ENCODE peak calls at places on chromosomes 1 and 21, in seven cellular contexts. One of them, this sample, is unnamed.

GRCh38 chr1:217096200-217096599 is 373.0 kb upstream of the ESRRG start:
- DNase-seq in heart left ventricle: no peak
- DNase-seq in Peyer's patch: no peak
- DNase-seq in transverse colon: no peak
- DNase-seq in stomach: no peak
- DNase-seq in adrenal gland: no peak
- DNase-seq in H1: no peak
- DNase-seq in this sample: no peak

GRCh38 chr1:224637936-224638335 is 21.8 kb downstream of the CNIH3 start:
- DNase-seq in heart left ventricle: no peak
- DNase-seq in Peyer's patch: no peak
- DNase-seq in transverse colon: no peak
- DNase-seq in stomach: no peak
- DNase-seq in adrenal gland: no peak
- DNase-seq in H1: no peak
- DNase-seq in this sample: no peak

GRCh38 chr1:24322636-24323177 is 3.5 kb downstream of the GRHL3 start:
- DNase-seq in heart left ventricle: no peak
- DNase-seq in Peyer's patch: no peak
- DNase-seq in transverse colon: no peak
- DNase-seq in stomach: no peak
- DNase-seq in adrenal gland: no peak
- DNase-seq in H1: peak
- DNase-seq in this sample: no peak

GRCh38 chr1:20228314-20228713 is 42.0 kb upstream of the PLA2G2C start:
- DNase-seq in heart left ventricle: no peak
- DNase-seq in Peyer's patch: no peak
- DNase-seq in transverse colon: no peak
- DNase-seq in stomach: no peak
- DNase-seq in adrenal gland: no peak
- DNase-seq in H1: no peak
- DNase-seq in this sample: no peak

GRCh38 chr1:23936481-23937176 is 23.0 kb upstream of the PNRC2 start:
- DNase-seq in heart left ventricle: no peak
- DNase-seq in Peyer's patch: no peak
- DNase-seq in transverse colon: no peak
- DNase-seq in stomach: no peak
- DNase-seq in adrenal gland: no peak
- DNase-seq in H1: peak
- DNase-seq in this sample: no peak

GRCh38 chr1:203283597-203283996 is 21.7 kb upstream of the BTG2 start:
- DNase-seq in heart left ventricle: no peak
- DNase-seq in Peyer's patch: no peak
- DNase-seq in transverse colon: no peak
- DNase-seq in stomach: no peak
- DNase-seq in adrenal gland: no peak
- DNase-seq in H1: no peak
- DNase-seq in this sample: no peak

GRCh38 chr1:211281322-211282022 is 22.3 kb downstream of the RCOR3 start:
- DNase-seq in heart left ventricle: no peak
- DNase-seq in Peyer's patch: no peak
- DNase-seq in transverse colon: no peak
- DNase-seq in stomach: no peak
- DNase-seq in adrenal gland: no peak
- DNase-seq in H1: no peak
- DNase-seq in this sample: no peak

GRCh38 chr1:11806307-11806936 is 431 bp downstream of the CLCN6 start:
- DNase-seq in heart left ventricle: peak
- DNase-seq in Peyer's patch: no peak
- DNase-seq in transverse colon: no peak
- DNase-seq in stomach: no peak
- DNase-seq in adrenal gland: peak
- DNase-seq in H1: no peak
- DNase-seq in this sample: no peak

GRCh38 chr1:61255324-61255703 is 173.0 kb downstream of the NFIA start:
- DNase-seq in heart left ventricle: no peak
- DNase-seq in Peyer's patch: no peak
- DNase-seq in transverse colon: no peak
- DNase-seq in stomach: no peak
- DNase-seq in adrenal gland: no peak
- DNase-seq in H1: no peak
- DNase-seq in this sample: no peak

GRCh38 chr21:33231526-33231925 is 1.8 kb downstream of the IFNAR2 start:
- DNase-seq in heart left ventricle: no peak
- DNase-seq in Peyer's patch: no peak
- DNase-seq in transverse colon: no peak
- DNase-seq in stomach: no peak
- DNase-seq in adrenal gland: no peak
- DNase-seq in H1: no peak
- DNase-seq in this sample: no peak

GRCh38 chr1:163176797-163177196 is 25.9 kb downstream of the RGS5 start:
- DNase-seq in heart left ventricle: no peak
- DNase-seq in Peyer's patch: no peak
- DNase-seq in transverse colon: no peak
- DNase-seq in stomach: no peak
- DNase-seq in adrenal gland: no peak
- DNase-seq in H1: no peak
- DNase-seq in this sample: no peak

GRCh38 chr1:216847385-216848036 is 124.3 kb upstream of the ESRRG start:
- DNase-seq in heart left ventricle: no peak
- DNase-seq in Peyer's patch: no peak
- DNase-seq in transverse colon: no peak
- DNase-seq in stomach: no peak
- DNase-seq in adrenal gland: no peak
- DNase-seq in H1: no peak
- DNase-seq in this sample: no peak

GRCh38 chr21:38048241-38048640 is 132.0 kb upstream of the KCNJ6 start:
- DNase-seq in heart left ventricle: no peak
- DNase-seq in Peyer's patch: no peak
- DNase-seq in transverse colon: no peak
- DNase-seq in stomach: no peak
- DNase-seq in adrenal gland: no peak
- DNase-seq in H1: no peak
- DNase-seq in this sample: no peak

GRCh38 chr1:46446646-46447498 is 42.8 kb upstream of the DMBX1 start:
- DNase-seq in heart left ventricle: peak
- DNase-seq in Peyer's patch: peak
- DNase-seq in transverse colon: peak
- DNase-seq in stomach: peak
- DNase-seq in adrenal gland: peak
- DNase-seq in H1: peak
- DNase-seq in this sample: peak

GRCh38 chr1:30451532-30452125 is 271.8 kb downstream of the MATN1 start:
- DNase-seq in heart left ventricle: no peak
- DNase-seq in Peyer's patch: no peak
- DNase-seq in transverse colon: no peak
- DNase-seq in stomach: no peak
- DNase-seq in adrenal gland: no peak
- DNase-seq in H1: peak
- DNase-seq in this sample: no peak

GRCh38 chr1:69090170-69090569 is 477.6 kb upstream of the LRRC7 start:
- DNase-seq in heart left ventricle: no peak
- DNase-seq in Peyer's patch: no peak
- DNase-seq in transverse colon: no peak
- DNase-seq in stomach: no peak
- DNase-seq in adrenal gland: no peak
- DNase-seq in H1: no peak
- DNase-seq in this sample: no peak

GRCh38 chr1:58062635-58063034 is 483.9 kb downstream of the OMA1 start:
- DNase-seq in heart left ventricle: no peak
- DNase-seq in Peyer's patch: no peak
- DNase-seq in transverse colon: no peak
- DNase-seq in stomach: no peak
- DNase-seq in adrenal gland: no peak
- DNase-seq in H1: no peak
- DNase-seq in this sample: no peak

GRCh38 chr1:23865543-23865930 is 2.6 kb downstream of the FUCA1 start:
- DNase-seq in heart left ventricle: peak
- DNase-seq in Peyer's patch: no peak
- DNase-seq in transverse colon: peak
- DNase-seq in stomach: peak
- DNase-seq in adrenal gland: no peak
- DNase-seq in H1: no peak
- DNase-seq in this sample: peak

DNA sequence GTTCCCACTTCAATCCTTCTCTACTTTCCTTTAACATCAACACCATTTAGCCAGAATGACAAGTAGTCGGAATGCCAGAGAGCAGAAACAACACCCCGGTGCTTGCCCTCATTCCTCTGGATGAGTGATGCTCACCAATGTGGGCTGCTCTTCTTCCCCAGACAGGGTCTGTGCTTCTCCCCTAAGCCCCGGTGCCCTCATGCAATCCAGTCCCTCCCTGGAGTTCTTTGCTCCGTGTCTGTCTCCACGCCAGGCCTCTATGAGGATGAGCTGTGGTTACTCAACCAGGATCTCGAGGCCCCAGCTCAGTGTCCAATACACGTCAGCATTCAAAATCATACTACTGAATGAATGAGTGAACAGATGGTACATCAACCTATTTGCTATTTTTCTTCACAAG is 29.7 kb upstream of the PDE9A start:
- DNase-seq in heart left ventricle: no peak
- DNase-seq in Peyer's patch: no peak
- DNase-seq in transverse colon: no peak
- DNase-seq in stomach: no peak
- DNase-seq in adrenal gland: no peak
- DNase-seq in H1: no peak
- DNase-seq in this sample: peak
- TF ChIP-seq CTCF in heart left ventricle: no peak
- TF ChIP-seq CTCF in Peyer's patch: no peak
- TF ChIP-seq CTCF in transverse colon: no peak
- TF ChIP-seq CTCF in stomach: no peak
- TF ChIP-seq CTCF in adrenal gland: no peak
- TF ChIP-seq CTCF in H1: no peak
- TF ChIP-seq CTCF in this sample: no peak

GRCh38 chr1:88982055-88982454 is 10.4 kb downstream of the KYAT3 start:
- DNase-seq in heart left ventricle: no peak
- DNase-seq in Peyer's patch: no peak
- DNase-seq in transverse colon: no peak
- DNase-seq in stomach: no peak
- DNase-seq in adrenal gland: no peak
- DNase-seq in H1: no peak
- DNase-seq in this sample: no peak

GRCh38 chr1:88983791-88984552 is 8.5 kb downstream of the KYAT3 start:
- DNase-seq in heart left ventricle: no peak
- DNase-seq in Peyer's patch: no peak
- DNase-seq in transverse colon: no peak
- DNase-seq in stomach: no peak
- DNase-seq in adrenal gland: no peak
- DNase-seq in H1: no peak
- DNase-seq in this sample: no peak

GRCh38 chr1:88984553-88984945 is 7.9 kb downstream of the KYAT3 start:
- DNase-seq in heart left ventricle: no peak
- DNase-seq in Peyer's patch: no peak
- DNase-seq in transverse colon: no peak
- DNase-seq in stomach: no peak
- DNase-seq in adrenal gland: no peak
- DNase-seq in H1: no peak
- DNase-seq in this sample: no peak

GRCh38 chr1:88985033-88985432 is 7.4 kb downstream of the KYAT3 start:
- DNase-seq in heart left ventricle: no peak
- DNase-seq in Peyer's patch: no peak
- DNase-seq in transverse colon: no peak
- DNase-seq in stomach: peak
- DNase-seq in adrenal gland: peak
- DNase-seq in H1: no peak
- DNase-seq in this sample: no peak

DNA sequence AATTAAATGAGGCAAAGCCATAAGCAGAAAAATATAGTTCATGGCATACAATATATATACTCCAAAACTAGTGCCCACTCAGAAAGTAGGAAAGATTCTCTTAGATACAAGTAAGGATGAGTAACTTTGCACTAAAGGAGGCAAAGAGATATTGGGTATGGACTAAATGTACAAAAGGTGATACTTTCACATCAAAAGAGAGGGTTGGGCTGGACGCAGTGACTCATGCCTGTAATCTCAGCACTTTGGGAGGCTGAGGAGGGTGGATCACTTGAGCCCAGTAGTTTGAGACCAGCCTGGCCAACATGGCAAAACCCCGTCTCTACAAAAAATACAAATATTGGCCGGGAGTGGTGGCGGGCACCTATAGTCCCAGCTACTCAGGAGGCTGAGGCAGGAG is 6.7 kb downstream of the KYAT3 start:
- DNase-seq in heart left ventricle: no peak
- DNase-seq in Peyer's patch: no peak
- DNase-seq in transverse colon: no peak
- DNase-seq in stomach: no peak
- DNase-seq in adrenal gland: no peak
- DNase-seq in H1: no peak
- DNase-seq in this sample: no peak
- H3K4me3 ChIP-seq in heart left ventricle: no peak
- H3K4me3 ChIP-seq in Peyer's patch: no peak
- H3K4me3 ChIP-seq in transverse colon: no peak
- H3K4me3 ChIP-seq in stomach: no peak
- H3K4me3 ChIP-seq in adrenal gland: no peak
- H3K4me3 ChIP-seq in H1: no peak
- H3K4me3 ChIP-seq in this sample: no peak

GRCh38 chr1:160115545-160116276 is at the start of gene ATP1A2:
- DNase-seq in heart left ventricle: peak
- DNase-seq in Peyer's patch: no peak
- DNase-seq in transverse colon: no peak
- DNase-seq in stomach: no peak
- DNase-seq in adrenal gland: no peak
- DNase-seq in H1: peak
- DNase-seq in this sample: no peak
- TF ChIP-seq POLR2A in heart left ventricle: peak
- TF ChIP-seq POLR2A in Peyer's patch: no peak
- TF ChIP-seq POLR2A in transverse colon: peak
- TF ChIP-seq POLR2A in stomach: no peak
- TF ChIP-seq POLR2A in adrenal gland: no peak
- TF ChIP-seq POLR2A in H1: peak
- TF ChIP-seq POLR2A in this sample: no peak

GRCh38 chr1:2946291-2946690 is 75.0 kb upstream of the ACTRT2 start:
- DNase-seq in heart left ventricle: no peak
- DNase-seq in Peyer's patch: peak
- DNase-seq in transverse colon: no peak
- DNase-seq in stomach: no peak
- DNase-seq in adrenal gland: no peak
- DNase-seq in H1: no peak
- DNase-seq in this sample: no peak
- TF ChIP-seq CTCF in heart left ventricle: no peak
- TF ChIP-seq CTCF in Peyer's patch: no peak
- TF ChIP-seq CTCF in transverse colon: no peak
- TF ChIP-seq CTCF in stomach: no peak
- TF ChIP-seq CTCF in adrenal gland: no peak
- TF ChIP-seq CTCF in H1: no peak
- TF ChIP-seq CTCF in this sample: no peak

DNA sequence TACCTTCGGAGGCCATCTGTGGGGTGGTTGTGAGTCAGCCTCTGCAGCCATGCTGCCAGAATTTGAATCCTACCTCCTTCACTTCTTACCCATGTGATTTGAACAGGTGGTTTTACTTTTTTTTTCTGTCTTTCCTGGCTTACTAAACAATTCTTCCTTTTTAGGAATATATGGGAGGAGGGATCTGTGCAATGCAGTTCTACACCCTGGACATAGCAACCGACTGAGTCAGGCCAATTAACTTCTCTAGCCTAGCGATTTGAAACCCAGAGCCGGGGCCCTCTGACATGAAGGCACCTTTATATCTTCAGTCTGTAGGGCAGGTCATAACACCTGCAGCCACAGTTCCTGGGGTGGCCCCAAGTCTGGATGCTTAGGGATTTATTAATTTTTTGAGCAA is 83.6 kb downstream of the ST6GALNAC3 start:
- DNase-seq in heart left ventricle: no peak
- DNase-seq in Peyer's patch: no peak
- DNase-seq in transverse colon: no peak
- DNase-seq in stomach: no peak
- DNase-seq in adrenal gland: no peak
- DNase-seq in H1: no peak
- DNase-seq in this sample: no peak
- H3K4me3 ChIP-seq in heart left ventricle: no peak
- H3K4me3 ChIP-seq in Peyer's patch: no peak
- H3K4me3 ChIP-seq in transverse colon: no peak
- H3K4me3 ChIP-seq in stomach: no peak
- H3K4me3 ChIP-seq in adrenal gland: no peak
- H3K4me3 ChIP-seq in H1: no peak
- H3K4me3 ChIP-seq in this sample: no peak